ENCODE peak calls at places on chromosomes 1 and 21, in nine cellular contexts. Q is choroid plexus epithelial cell; D is GM19239; X is Panc1; B is lower leg skin; G is cardiac muscle cell; A is BJ; P is LoVo; U is stimulated activated CD8-positive, alpha-beta memory T cell treated with anti-CD3 and anti-CD28 coated beads, Interleukin-7, amount 100 ng/mL, for 48 hours. Z is an unnamed sample.

GRCh38 chr1:228090613-228091081 is 8.1 kb downstream of the ARF1 start:
- DNase-seq in Q (peak; percentile 45), D (no peak), X (no peak), B (no peak), G (no peak), A (no peak), P (no peak), U (no peak), Z (no peak)

GRCh38 chr21:44329086-44329889 is 9.9 kb downstream of the CFAP410 start:
- DNase-seq in Q (no peak), D (no peak), X (no peak), B (no peak), G (no peak), A (no peak), P (no peak), U (no peak), Z (no peak)

GRCh38 chr1:153475282-153475681 is 14.8 kb upstream of the S100A7 start:
- DNase-seq in Q (no peak), D (no peak), X (no peak), B (no peak), G (no peak), A (no peak), P (no peak), U (no peak), Z (no peak)

GRCh38 chr1:201791775-201792166 is 37.2 kb upstream of the IPO9 start:
- DNase-seq in Q (peak; percentile 91), D (no peak), X (no peak), B (peak; percentile 35), G (no peak), A (peak; percentile 42), P (no peak), U (no peak), Z (no peak)

GRCh38 chr1:232718928-232719927 is 86.0 kb upstream of the MAP10 start:
- DNase-seq in Q (no peak), D (no peak), X (no peak), B (no peak), G (no peak), A (no peak), P (no peak), U (no peak), Z (no peak)

GRCh38 chr1:24186031-24186710 is 918 bp downstream of the IFNLR1 start:
- DNase-seq in Q (no peak), D (no peak), X (no peak), B (no peak), G (no peak), A (no peak), P (no peak), U (no peak), Z (no peak)

GRCh38 chr1:3483801-3484444 is 29.5 kb downstream of the ARHGEF16 start:
- DNase-seq in Q (peak; percentile 42), D (peak; percentile 65), X (peak; percentile 12), B (no peak), G (peak; percentile 66), A (no peak), P (peak; percentile 28), U (no peak), Z (peak; percentile 22)

GRCh38 chr1:225441314-225442119 is 13.7 kb upstream of the LBR start:
- DNase-seq in Q (peak; percentile 45), D (no peak), X (no peak), B (no peak), G (no peak), A (no peak), P (no peak), U (no peak), Z (peak; percentile 6)

GRCh38 chr1:201921952-201922558 is 24.3 kb downstream of the LMOD1 start:
- DNase-seq in Q (no peak), D (no peak), X (no peak), B (no peak), G (no peak), A (no peak), P (no peak), U (no peak), Z (no peak)

GRCh38 chr1:65174585-65174984 is 26.6 kb downstream of the AK4 start:
- DNase-seq in Q (peak; percentile 99), D (peak; percentile 36), X (no peak), B (peak; percentile 82), G (no peak), A (peak; percentile 87), P (peak; percentile 52), U (no peak), Z (no peak)

Z was measured in activated T-helper 2 cell treated with anti-CD3 and anti-CD28 coated beads, Interferon-gamma antibody, Interleukin-2, Interleukin-4, amounts not matched to agents 10 μg/mL and 5 μg/mL and 100 μg/mL, durations not matched to agents 14 hours and 24 hours and 36 hours.